ENCODE peak calls at places on chromosomes 3 and 15, in nine cellular contexts. One of them, this sample, is unnamed.

GRCh38 chr3:117626577-117626976 is 917.0 kb downstream of the TUSC7 start:
- DNase-seq in substantia nigra: no peak
- DNase-seq in iris pigment epithelial cell: no peak
- DNase-seq in NCI-H1436: no peak
- DNase-seq in cardiac fibroblast: no peak
- DNase-seq in Right ventricle myocardium superior: no peak
- DNase-seq in OCI-M1: no peak
- DNase-seq in Peyer's patch: no peak
- DNase-seq in effector CD4-positive, alpha-beta T cell: no peak
- DNase-seq in this sample: no peak

GRCh38 chr3:105745046-105745445 is 123.8 kb downstream of the CBLB start:
- DNase-seq in OCI-M1: no peak
- DNase-seq in iris pigment epithelial cell: no peak
- DNase-seq in Right ventricle myocardium superior: no peak
- DNase-seq in cardiac fibroblast: no peak
- DNase-seq in NCI-H1436: no peak
- DNase-seq in effector CD4-positive, alpha-beta T cell: no peak
- DNase-seq in substantia nigra: no peak
- DNase-seq in Peyer's patch: no peak
- DNase-seq in this sample: no peak

GRCh38 chr3:156489462-156489911 is 65.4 kb downstream of the SSR3 start:
- DNase-seq in effector CD4-positive, alpha-beta T cell: no peak
- DNase-seq in substantia nigra: no peak
- DNase-seq in Peyer's patch: no peak
- DNase-seq in cardiac fibroblast: peak
- DNase-seq in Right ventricle myocardium superior: no peak
- DNase-seq in OCI-M1: no peak
- DNase-seq in iris pigment epithelial cell: no peak
- DNase-seq in NCI-H1436: no peak
- DNase-seq in this sample: no peak

GRCh38 chr3:120349819-120350125 is 618 bp upstream of the LRRC58 start:
- DNase-seq in NCI-H1436: no peak
- DNase-seq in effector CD4-positive, alpha-beta T cell: no peak
- DNase-seq in Peyer's patch: no peak
- DNase-seq in iris pigment epithelial cell: no peak
- DNase-seq in substantia nigra: no peak
- DNase-seq in OCI-M1: peak
- DNase-seq in Right ventricle myocardium superior: no peak
- DNase-seq in cardiac fibroblast: no peak
- DNase-seq in this sample: no peak

GRCh38 chr3:53139833-53140574 is 9.8 kb upstream of the RFT1 start:
- DNase-seq in OCI-M1: no peak
- DNase-seq in effector CD4-positive, alpha-beta T cell: no peak
- DNase-seq in cardiac fibroblast: no peak
- DNase-seq in Right ventricle myocardium superior: no peak
- DNase-seq in Peyer's patch: no peak
- DNase-seq in iris pigment epithelial cell: no peak
- DNase-seq in substantia nigra: no peak
- DNase-seq in NCI-H1436: no peak
- DNase-seq in this sample: no peak

GRCh38 chr3:196193738-196194541 is 17.3 kb downstream of the ZDHHC19 start:
- DNase-seq in substantia nigra: no peak
- DNase-seq in NCI-H1436: no peak
- DNase-seq in Right ventricle myocardium superior: peak
- DNase-seq in Peyer's patch: peak
- DNase-seq in iris pigment epithelial cell: no peak
- DNase-seq in OCI-M1: peak
- DNase-seq in effector CD4-positive, alpha-beta T cell: no peak
- DNase-seq in cardiac fibroblast: no peak
- DNase-seq in this sample: no peak

GRCh38 chr3:195093731-195094130 is 177.2 kb downstream of the XXYLT1 start:
- DNase-seq in substantia nigra: no peak
- DNase-seq in Peyer's patch: no peak
- DNase-seq in Right ventricle myocardium superior: peak
- DNase-seq in NCI-H1436: no peak
- DNase-seq in cardiac fibroblast: no peak
- DNase-seq in iris pigment epithelial cell: no peak
- DNase-seq in OCI-M1: no peak
- DNase-seq in effector CD4-positive, alpha-beta T cell: no peak
- DNase-seq in this sample: no peak

GRCh38 chr3:183506674-183507290 is 48.7 kb downstream of the KLHL6 start:
- DNase-seq in Peyer's patch: peak
- DNase-seq in substantia nigra: no peak
- DNase-seq in cardiac fibroblast: no peak
- DNase-seq in NCI-H1436: no peak
- DNase-seq in effector CD4-positive, alpha-beta T cell: no peak
- DNase-seq in Right ventricle myocardium superior: no peak
- DNase-seq in iris pigment epithelial cell: peak
- DNase-seq in OCI-M1: no peak
- DNase-seq in this sample: peak

GRCh38 chr3:29080967-29081366 is 199.9 kb upstream of the RBMS3 start:
- DNase-seq in OCI-M1: no peak
- DNase-seq in Right ventricle myocardium superior: no peak
- DNase-seq in cardiac fibroblast: no peak
- DNase-seq in effector CD4-positive, alpha-beta T cell: no peak
- DNase-seq in Peyer's patch: no peak
- DNase-seq in substantia nigra: no peak
- DNase-seq in NCI-H1436: no peak
- DNase-seq in iris pigment epithelial cell: no peak
- DNase-seq in this sample: no peak

GRCh38 chr3:27165348-27165747 is 203.8 kb downstream of the NEK10 start:
- DNase-seq in effector CD4-positive, alpha-beta T cell: no peak
- DNase-seq in iris pigment epithelial cell: peak
- DNase-seq in substantia nigra: no peak
- DNase-seq in cardiac fibroblast: peak
- DNase-seq in OCI-M1: no peak
- DNase-seq in Right ventricle myocardium superior: no peak
- DNase-seq in Peyer's patch: no peak
- DNase-seq in NCI-H1436: no peak
- DNase-seq in this sample: no peak

GRCh38 chr15:80010131-80010673 is 39.2 kb upstream of the BCL2A1 start:
- DNase-seq in OCI-M1: no peak
- DNase-seq in cardiac fibroblast: peak
- DNase-seq in effector CD4-positive, alpha-beta T cell: no peak
- DNase-seq in Peyer's patch: peak
- DNase-seq in substantia nigra: no peak
- DNase-seq in iris pigment epithelial cell: no peak
- DNase-seq in NCI-H1436: peak
- DNase-seq in Right ventricle myocardium superior: no peak
- DNase-seq in this sample: no peak

GRCh38 chr3:187150599-187150998 is 11.3 kb upstream of the RPL39L start:
- DNase-seq in NCI-H1436: peak
- DNase-seq in iris pigment epithelial cell: no peak
- DNase-seq in Peyer's patch: peak
- DNase-seq in substantia nigra: no peak
- DNase-seq in cardiac fibroblast: no peak
- DNase-seq in effector CD4-positive, alpha-beta T cell: peak
- DNase-seq in OCI-M1: peak
- DNase-seq in Right ventricle myocardium superior: peak
- DNase-seq in this sample: no peak

GRCh38 chr3:4866841-4867240 is 112.4 kb upstream of the BHLHE40 start:
- DNase-seq in iris pigment epithelial cell: peak
- DNase-seq in cardiac fibroblast: peak
- DNase-seq in Peyer's patch: peak
- DNase-seq in Right ventricle myocardium superior: no peak
- DNase-seq in effector CD4-positive, alpha-beta T cell: no peak
- DNase-seq in NCI-H1436: no peak
- DNase-seq in substantia nigra: no peak
- DNase-seq in OCI-M1: no peak
- DNase-seq in this sample: no peak

GRCh38 chr15:88799341-88799740 is 3.9 kb upstream of the ACAN start:
- DNase-seq in OCI-M1: no peak
- DNase-seq in substantia nigra: no peak
- DNase-seq in Right ventricle myocardium superior: no peak
- DNase-seq in effector CD4-positive, alpha-beta T cell: no peak
- DNase-seq in NCI-H1436: no peak
- DNase-seq in Peyer's patch: no peak
- DNase-seq in iris pigment epithelial cell: no peak
- DNase-seq in cardiac fibroblast: no peak
- DNase-seq in this sample: no peak